ENCODE peak calls at places on chromosome 7, in five cellular contexts. A is upper lobe of right lung, V is HFFc6, F is lower leg skin, O is mesothelial cell of epicardium. M is an unnamed sample.

GRCh38 chr7:55085511-55086412 is 66.9 kb downstream of the EGFR start:
- DNase-seq in A (no peak), F (no peak), V (no peak), O (no peak), M (no peak)

GRCh38 chr7:124246262-124246863 is 213.5 kb upstream of the TMEM229A start:
- DNase-seq in F (no peak), V (no peak), O (no peak), A (no peak), M (no peak)

GRCh38 chr7:2357165-2357564 is 2.5 kb downstream of the EIF3B start:
- DNase-seq in V (no peak), A (no peak), F (no peak), O (no peak), M (no peak)

GRCh38 chr7:2038876-2039728 is 193.6 kb downstream of the MAD1L1 start:
- DNase-seq in F (peak; percentile 66), O (no peak), V (no peak), A (peak; percentile 12), M (peak; percentile 11)

GRCh38 chr7:158445421-158446175 is 142.0 kb downstream of the PTPRN2 start:
- DNase-seq in V (no peak), F (peak; percentile 59), A (no peak), O (no peak), M (no peak)

GRCh38 chr7:94588090-94588489 is 67.8 kb downstream of the SGCE start:
- DNase-seq in A (no peak), F (no peak), O (no peak), V (no peak), M (no peak)

GRCh38 chr7:1175967-1176851 is 16.2 kb upstream of the ZFAND2A start:
- DNase-seq in F (peak; percentile 96), V (peak; percentile 61), A (peak; percentile 93), O (peak; percentile 70), M (peak; percentile 82)

GRCh38 chr7:125561006-125561405 is 631.4 kb upstream of the POT1 start:
- DNase-seq in V (no peak), A (no peak), O (no peak), F (no peak), M (no peak)

GRCh38 chr7:1219516-1219915 is 13.2 kb upstream of the UNCX start:
- DNase-seq in O (no peak), F (no peak), V (no peak), A (no peak), M (no peak)

GRCh38 chr7:137846588-137847417 is at the start of gene DGKI:
- DNase-seq in O (no peak), V (no peak), F (peak; percentile 86), A (peak; percentile 63), M (no peak)

GRCh38 chr7:348962-349755 is 59.2 kb downstream of the FOXL3 start:
- DNase-seq in V (no peak), O (no peak), F (no peak), A (no peak), M (no peak)

GRCh38 chr7:100865372-100865911 is 1.7 kb upstream of the TRIP6 start:
- DNase-seq in F (no peak), O (no peak), A (no peak), V (no peak), M (no peak)

GRCh38 chr7:100867796-100868485 is 754 bp downstream of the TRIP6 start:
- DNase-seq in V (no peak), F (peak; percentile 90), A (no peak), O (no peak), M (no peak)

GRCh38 chr7:100865971-100866720 is 1.0 kb upstream of the TRIP6 start:
- DNase-seq in A (peak; percentile 93), F (peak; percentile 97), O (no peak), V (no peak), M (no peak)

GRCh38 chr7:100867040-100867795 is at the start of gene TRIP6:
- DNase-seq in F (peak; percentile 98), O (peak; percentile 78), A (peak; percentile 92), V (peak; percentile 84), M (no peak)

DNA sequence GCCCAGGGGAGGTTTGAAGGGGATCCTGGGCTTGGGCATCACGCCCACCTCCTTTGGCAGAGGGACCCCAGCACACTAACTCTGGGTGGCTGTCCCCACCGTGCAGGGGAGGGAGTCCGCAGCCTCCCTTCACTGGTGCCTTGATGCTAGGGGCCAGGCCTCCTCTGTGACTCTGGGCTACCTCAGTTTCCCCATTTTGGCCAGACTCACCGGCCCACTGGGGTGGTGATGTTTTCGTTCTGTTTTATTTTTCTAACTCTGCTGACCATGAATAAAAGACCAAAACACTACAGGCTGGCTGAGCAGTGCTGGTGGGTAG is 507 bp upstream of the TRIP6 start:
- DNase-seq in V (no peak), O (no peak), A (no peak), F (no peak), M (no peak)
- TF ChIP-seq CTCF in V (no peak), O (no peak), A (no peak), F (no peak), M (no peak)

DNA sequence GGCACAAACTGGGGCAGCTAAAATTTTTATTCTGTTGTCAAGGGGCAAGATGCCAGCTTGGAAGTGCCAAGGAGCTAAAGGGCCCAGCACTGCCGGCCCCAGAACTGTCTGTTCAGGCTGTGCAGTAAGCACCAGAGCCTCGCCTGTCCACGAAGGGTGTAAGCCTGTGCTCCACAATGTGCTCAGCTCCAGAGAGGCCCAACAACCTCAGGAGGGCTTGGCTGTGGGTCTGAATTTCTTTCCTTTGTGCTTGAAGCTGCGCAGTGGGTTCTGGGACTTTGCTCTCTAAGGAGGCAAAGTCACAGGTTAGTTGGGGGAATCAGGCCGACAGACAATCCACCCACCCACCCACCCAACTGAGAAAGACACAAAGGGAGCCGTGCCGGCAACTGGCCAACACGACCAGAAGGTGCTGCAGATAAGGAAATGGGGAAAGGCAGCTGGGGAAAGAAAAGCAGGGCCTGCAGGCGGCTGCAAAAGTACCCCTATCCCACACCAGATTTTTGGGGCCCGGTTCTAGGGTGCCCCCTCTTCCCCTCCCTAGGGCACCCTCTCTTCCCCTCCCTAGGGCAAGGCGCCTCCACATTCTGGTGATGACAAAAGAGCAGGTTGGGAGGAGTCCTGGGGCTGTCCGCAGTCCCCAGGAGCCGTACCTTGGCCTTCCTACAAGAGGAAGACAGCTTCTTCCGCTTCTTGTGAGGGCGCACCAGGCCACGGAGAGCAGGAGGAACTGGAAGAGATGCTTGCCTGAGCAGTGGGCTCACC is 7.7 kb downstream of the DDX56 start:
- DNase-seq in F (no peak), V (no peak), A (no peak), O (no peak), M (no peak)
- TF ChIP-seq CTCF in F (no peak), V (peak; percentile 72), A (no peak), O (peak; percentile 58), M (no peak)

GRCh38 chr7:48188776-48189520 is 17.7 kb downstream of the ABCA13 start:
- DNase-seq in F (no peak), A (no peak), O (no peak), V (no peak), M (no peak)
- TF ChIP-seq CTCF in F (no peak), A (no peak), O (no peak), V (no peak), M (no peak)

GRCh38 chr7:73820013-73820412 is 10.8 kb upstream of the CLDN4 start:
- DNase-seq in V (no peak), A (no peak), F (no peak), O (no peak), M (no peak)

GRCh38 chr7:73823257-73823656 is 7.5 kb upstream of the CLDN4 start:
- DNase-seq in V (no peak), O (no peak), F (peak; percentile 49), A (no peak), M (no peak)

GRCh38 chr7:73823873-73824597 is 6.8 kb upstream of the CLDN4 start:
- DNase-seq in F (peak; percentile 79), A (no peak), O (no peak), V (no peak), M (no peak)

GRCh38 chr7:73824986-73825385 is 5.8 kb upstream of the CLDN4 start:
- DNase-seq in A (peak; percentile 73), F (peak; percentile 84), O (no peak), V (no peak), M (no peak)

GRCh38 chr7:73822319-73823173 is 8.2 kb upstream of the CLDN4 start:
- DNase-seq in O (no peak), V (peak; percentile 99), F (peak; percentile 92), A (no peak), M (no peak)
- TF ChIP-seq CTCF in O (no peak), V (no peak), F (no peak), A (no peak), M (no peak)

GRCh38 chr7:5631185-5631584 is 150.3 kb downstream of the RNF216 start:
- DNase-seq in V (no peak), A (no peak), F (no peak), O (no peak), M (no peak)
- TF ChIP-seq CTCF in V (no peak), A (no peak), F (no peak), O (no peak), M (no peak)

GRCh38 chr7:139673762-139674161 is 104.0 kb downstream of the HIPK2 start:
- DNase-seq in F (no peak), V (no peak), O (no peak), A (no peak), M (no peak)

GRCh38 chr7:139675127-139676110 is 102.4 kb downstream of the HIPK2 start:
- DNase-seq in A (no peak), F (no peak), V (no peak), O (no peak), M (no peak)

GRCh38 chr7:139671967-139672366 is 105.8 kb downstream of the HIPK2 start:
- DNase-seq in F (no peak), O (no peak), V (peak; percentile 10), A (no peak), M (no peak)

GRCh38 chr7:139674752-139675126 is 103.1 kb downstream of the HIPK2 start:
- DNase-seq in A (no peak), O (no peak), F (no peak), V (no peak), M (no peak)

DNA sequence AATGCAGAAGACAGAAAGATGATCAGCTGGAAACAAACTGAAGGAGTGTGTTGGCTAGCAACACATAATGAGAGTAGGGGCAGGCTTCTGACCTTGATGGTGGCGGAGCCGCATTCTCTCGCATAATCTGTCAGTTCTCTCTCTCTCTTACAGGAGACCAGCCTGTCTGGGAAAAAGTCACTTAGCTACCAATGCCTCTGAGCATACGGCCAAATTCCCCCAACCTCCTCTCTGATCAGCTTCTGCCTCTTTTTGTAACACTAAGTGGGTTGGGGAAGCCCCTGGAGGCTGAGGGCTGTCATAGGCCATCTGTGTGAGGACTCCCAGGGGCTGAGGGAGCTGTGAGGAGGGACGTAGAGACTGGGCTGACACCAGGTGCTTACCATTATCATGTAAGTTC is 104.6 kb downstream of the HIPK2 start:
- DNase-seq in O (no peak), A (no peak), V (no peak), F (peak; percentile 61), M (no peak)
- TF ChIP-seq CTCF in O (no peak), A (no peak), V (no peak), F (no peak), M (no peak)

GRCh38 chr7:12578930-12579640 is 8.6 kb downstream of the SCIN start:
- DNase-seq in F (no peak), V (no peak), A (no peak), O (no peak), M (no peak)

GRCh38 chr7:12582362-12582761 is 11.8 kb downstream of the SCIN start:
- DNase-seq in A (no peak), F (no peak), O (no peak), V (no peak), M (no peak)

GRCh38 chr7:12583922-12584321 is 13.4 kb downstream of the SCIN start:
- DNase-seq in O (no peak), F (no peak), V (no peak), A (no peak), M (no peak)

GRCh38 chr7:12583181-12583580 is 12.7 kb downstream of the SCIN start:
- DNase-seq in O (no peak), A (no peak), V (peak; percentile 29), F (no peak), M (no peak)

GRCh38 chr7:12581897-12582296 is 11.4 kb downstream of the SCIN start:
- DNase-seq in F (no peak), O (no peak), A (no peak), V (peak; percentile 64), M (no peak)
- TF ChIP-seq CTCF in F (no peak), O (no peak), A (no peak), V (no peak), M (no peak)